ENCODE peak calls at places on chromosomes 7 and 10, in nine cellular contexts. One of them, this sample, is unnamed.

GRCh38 chr10:5546891-5547683 is 22.3 kb downstream of the CALML3 start:
- DNase-seq in Panc1: no peak
- DNase-seq in cardiac fibroblast: peak
- DNase-seq in uterus: no peak
- DNase-seq in transverse colon: peak
- DNase-seq in tibial nerve: peak
- DNase-seq in AG10803: no peak
- DNase-seq in ovary: no peak
- DNase-seq in GM12878: no peak
- DNase-seq in this sample: no peak

GRCh38 chr10:49429458-49429857 is 33.6 kb upstream of the DRGX start:
- DNase-seq in uterus: no peak
- DNase-seq in GM12878: no peak
- DNase-seq in ovary: no peak
- DNase-seq in transverse colon: no peak
- DNase-seq in cardiac fibroblast: no peak
- DNase-seq in Panc1: no peak
- DNase-seq in AG10803: no peak
- DNase-seq in tibial nerve: no peak
- DNase-seq in this sample: no peak

GRCh38 chr7:97499204-97499603 is 232.7 kb upstream of the TAC1 start:
- DNase-seq in AG10803: peak
- DNase-seq in GM12878: no peak
- DNase-seq in ovary: no peak
- DNase-seq in Panc1: peak
- DNase-seq in transverse colon: peak
- DNase-seq in tibial nerve: no peak
- DNase-seq in cardiac fibroblast: peak
- DNase-seq in uterus: no peak
- DNase-seq in this sample: no peak

GRCh38 chr7:55642266-55642665 is 70.0 kb upstream of the VOPP1 start:
- DNase-seq in ovary: no peak
- DNase-seq in AG10803: no peak
- DNase-seq in GM12878: no peak
- DNase-seq in tibial nerve: no peak
- DNase-seq in uterus: no peak
- DNase-seq in transverse colon: no peak
- DNase-seq in cardiac fibroblast: no peak
- DNase-seq in Panc1: no peak
- DNase-seq in this sample: no peak

GRCh38 chr7:68152205-68152604 is 1155.6 kb downstream of the TYW1 start:
- DNase-seq in AG10803: no peak
- DNase-seq in GM12878: no peak
- DNase-seq in Panc1: no peak
- DNase-seq in transverse colon: no peak
- DNase-seq in uterus: no peak
- DNase-seq in cardiac fibroblast: no peak
- DNase-seq in ovary: no peak
- DNase-seq in tibial nerve: no peak
- DNase-seq in this sample: no peak

GRCh38 chr7:20542594-20542993 is 72.9 kb upstream of the ABCB5 start:
- DNase-seq in GM12878: no peak
- DNase-seq in ovary: no peak
- DNase-seq in tibial nerve: no peak
- DNase-seq in cardiac fibroblast: peak
- DNase-seq in transverse colon: peak
- DNase-seq in Panc1: no peak
- DNase-seq in uterus: no peak
- DNase-seq in AG10803: peak
- DNase-seq in this sample: no peak

GRCh38 chr10:46297406-46298204 is 10.8 kb downstream of the ANTXRL start:
- DNase-seq in uterus: no peak
- DNase-seq in ovary: no peak
- DNase-seq in transverse colon: peak
- DNase-seq in cardiac fibroblast: no peak
- DNase-seq in AG10803: no peak
- DNase-seq in tibial nerve: no peak
- DNase-seq in GM12878: no peak
- DNase-seq in Panc1: no peak
- DNase-seq in this sample: no peak

GRCh38 chr7:136502162-136502561 is 366.3 kb upstream of the CHRM2 start:
- DNase-seq in Panc1: no peak
- DNase-seq in ovary: no peak
- DNase-seq in tibial nerve: no peak
- DNase-seq in transverse colon: no peak
- DNase-seq in GM12878: no peak
- DNase-seq in uterus: no peak
- DNase-seq in cardiac fibroblast: no peak
- DNase-seq in AG10803: no peak
- DNase-seq in this sample: no peak

GRCh38 chr7:26087321-26088091 is 64.5 kb upstream of the NFE2L3 start:
- DNase-seq in tibial nerve: no peak
- DNase-seq in uterus: no peak
- DNase-seq in transverse colon: no peak
- DNase-seq in Panc1: no peak
- DNase-seq in AG10803: peak
- DNase-seq in ovary: no peak
- DNase-seq in GM12878: no peak
- DNase-seq in cardiac fibroblast: no peak
- DNase-seq in this sample: no peak

GRCh38 chr10:104273899-104274575 is 5.1 kb downstream of the GSTO2 start:
- DNase-seq in GM12878: no peak
- DNase-seq in cardiac fibroblast: peak
- DNase-seq in ovary: no peak
- DNase-seq in AG10803: peak
- DNase-seq in Panc1: no peak
- DNase-seq in transverse colon: no peak
- DNase-seq in uterus: no peak
- DNase-seq in tibial nerve: no peak
- DNase-seq in this sample: no peak

GRCh38 chr7:50304158-50304910 is at the start of gene IKZF1:
- DNase-seq in Panc1: no peak
- DNase-seq in GM12878: no peak
- DNase-seq in AG10803: no peak
- DNase-seq in uterus: peak
- DNase-seq in transverse colon: peak
- DNase-seq in ovary: no peak
- DNase-seq in cardiac fibroblast: peak
- DNase-seq in tibial nerve: no peak
- DNase-seq in this sample: no peak

GRCh38 chr10:88918506-88918905 is 34.1 kb downstream of the ACTA2 start:
- DNase-seq in GM12878: no peak
- DNase-seq in ovary: no peak
- DNase-seq in cardiac fibroblast: no peak
- DNase-seq in Panc1: no peak
- DNase-seq in transverse colon: no peak
- DNase-seq in uterus: no peak
- DNase-seq in tibial nerve: no peak
- DNase-seq in AG10803: no peak
- DNase-seq in this sample: no peak

GRCh38 chr7:30661926-30662325 is 20.3 kb downstream of the CRHR2 start:
- DNase-seq in Panc1: no peak
- DNase-seq in AG10803: no peak
- DNase-seq in ovary: no peak
- DNase-seq in transverse colon: no peak
- DNase-seq in tibial nerve: no peak
- DNase-seq in uterus: no peak
- DNase-seq in cardiac fibroblast: no peak
- DNase-seq in GM12878: no peak
- DNase-seq in this sample: no peak

GRCh38 chr7:30664184-30664885 is 17.9 kb downstream of the CRHR2 start:
- DNase-seq in transverse colon: no peak
- DNase-seq in GM12878: no peak
- DNase-seq in cardiac fibroblast: no peak
- DNase-seq in tibial nerve: no peak
- DNase-seq in AG10803: no peak
- DNase-seq in ovary: no peak
- DNase-seq in Panc1: no peak
- DNase-seq in uterus: no peak
- DNase-seq in this sample: no peak

GRCh38 chr7:30665043-30665442 is 17.2 kb downstream of the CRHR2 start:
- DNase-seq in tibial nerve: no peak
- DNase-seq in cardiac fibroblast: no peak
- DNase-seq in ovary: no peak
- DNase-seq in Panc1: no peak
- DNase-seq in uterus: no peak
- DNase-seq in AG10803: no peak
- DNase-seq in transverse colon: no peak
- DNase-seq in GM12878: no peak
- DNase-seq in this sample: no peak

GRCh38 chr7:30662431-30662939 is 19.8 kb downstream of the CRHR2 start:
- DNase-seq in AG10803: no peak
- DNase-seq in GM12878: no peak
- DNase-seq in Panc1: no peak
- DNase-seq in ovary: no peak
- DNase-seq in cardiac fibroblast: no peak
- DNase-seq in transverse colon: no peak
- DNase-seq in uterus: no peak
- DNase-seq in tibial nerve: no peak
- DNase-seq in this sample: no peak

DNA sequence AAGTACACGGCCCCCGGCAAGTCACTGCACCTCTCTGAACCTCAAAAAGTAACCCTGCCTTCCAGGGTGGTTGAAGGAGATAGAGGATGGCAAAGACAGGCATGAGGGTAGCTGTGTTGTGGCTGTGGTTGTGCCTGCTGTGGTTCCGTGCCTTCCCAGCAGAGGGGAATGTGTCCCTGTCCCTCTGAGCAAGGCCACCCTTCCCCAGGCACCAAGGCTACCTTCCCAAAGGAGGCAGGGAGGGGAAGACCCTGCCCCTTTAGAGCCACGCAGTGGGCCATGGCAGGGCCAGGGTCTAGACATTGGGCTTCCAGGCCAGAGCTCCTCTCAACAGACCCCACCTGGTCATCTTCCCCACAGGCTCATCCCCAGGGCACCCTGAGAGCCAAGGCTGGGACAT is 18.8 kb downstream of the CRHR2 start:
- DNase-seq in Panc1: no peak
- DNase-seq in cardiac fibroblast: no peak
- DNase-seq in uterus: no peak
- DNase-seq in transverse colon: no peak
- DNase-seq in GM12878: no peak
- DNase-seq in ovary: no peak
- DNase-seq in AG10803: no peak
- DNase-seq in tibial nerve: no peak
- DNase-seq in this sample: no peak
- H3K4me3 ChIP-seq in Panc1: no peak
- H3K4me3 ChIP-seq in cardiac fibroblast: no peak
- H3K4me3 ChIP-seq in uterus: no peak
- H3K4me3 ChIP-seq in transverse colon: no peak
- H3K4me3 ChIP-seq in GM12878: no peak
- H3K4me3 ChIP-seq in ovary: no peak
- H3K4me3 ChIP-seq in AG10803: no peak
- H3K4me3 ChIP-seq in tibial nerve: no peak
- H3K4me3 ChIP-seq in this sample: no peak

GRCh38 chr10:35789996-35790395 is 147.9 kb upstream of the FZD8 start:
- DNase-seq in Panc1: no peak
- DNase-seq in AG10803: peak
- DNase-seq in uterus: no peak
- DNase-seq in ovary: no peak
- DNase-seq in GM12878: no peak
- DNase-seq in transverse colon: no peak
- DNase-seq in cardiac fibroblast: no peak
- DNase-seq in tibial nerve: no peak
- DNase-seq in this sample: no peak
- H3K4me3 ChIP-seq in Panc1: no peak
- H3K4me3 ChIP-seq in AG10803: no peak
- H3K4me3 ChIP-seq in uterus: no peak
- H3K4me3 ChIP-seq in ovary: no peak
- H3K4me3 ChIP-seq in GM12878: no peak
- H3K4me3 ChIP-seq in transverse colon: no peak
- H3K4me3 ChIP-seq in cardiac fibroblast: no peak
- H3K4me3 ChIP-seq in tibial nerve: no peak
- H3K4me3 ChIP-seq in this sample: no peak

GRCh38 chr10:125024496-125025234 is 82.7 kb downstream of the ZRANB1 start:
- DNase-seq in Panc1: no peak
- DNase-seq in ovary: no peak
- DNase-seq in uterus: no peak
- DNase-seq in AG10803: no peak
- DNase-seq in transverse colon: no peak
- DNase-seq in tibial nerve: no peak
- DNase-seq in cardiac fibroblast: no peak
- DNase-seq in GM12878: no peak
- DNase-seq in this sample: no peak
- H3K4me3 ChIP-seq in Panc1: no peak
- H3K4me3 ChIP-seq in ovary: no peak
- H3K4me3 ChIP-seq in uterus: no peak
- H3K4me3 ChIP-seq in AG10803: no peak
- H3K4me3 ChIP-seq in transverse colon: no peak
- H3K4me3 ChIP-seq in tibial nerve: no peak
- H3K4me3 ChIP-seq in cardiac fibroblast: no peak
- H3K4me3 ChIP-seq in GM12878: no peak
- H3K4me3 ChIP-seq in this sample: no peak

GRCh38 chr7:150739045-150739432 is 1.8 kb downstream of the GIMAP5 start:
- DNase-seq in tibial nerve: no peak
- DNase-seq in AG10803: no peak
- DNase-seq in cardiac fibroblast: no peak
- DNase-seq in GM12878: no peak
- DNase-seq in ovary: no peak
- DNase-seq in uterus: no peak
- DNase-seq in transverse colon: no peak
- DNase-seq in Panc1: no peak
- DNase-seq in this sample: no peak

GRCh38 chr7:150742286-150742968 is 5.2 kb downstream of the GIMAP5 start:
- DNase-seq in tibial nerve: no peak
- DNase-seq in AG10803: no peak
- DNase-seq in Panc1: no peak
- DNase-seq in GM12878: no peak
- DNase-seq in ovary: no peak
- DNase-seq in transverse colon: no peak
- DNase-seq in uterus: no peak
- DNase-seq in cardiac fibroblast: no peak
- DNase-seq in this sample: no peak

GRCh38 chr7:150737265-150738055 is at the start of gene GIMAP5:
- DNase-seq in Panc1: no peak
- DNase-seq in GM12878: no peak
- DNase-seq in ovary: no peak
- DNase-seq in AG10803: no peak
- DNase-seq in transverse colon: no peak
- DNase-seq in cardiac fibroblast: no peak
- DNase-seq in uterus: no peak
- DNase-seq in tibial nerve: no peak
- DNase-seq in this sample: no peak

GRCh38 chr7:150738092-150739044 is 1.1 kb downstream of the GIMAP5 start:
- DNase-seq in cardiac fibroblast: no peak
- DNase-seq in transverse colon: no peak
- DNase-seq in Panc1: no peak
- DNase-seq in GM12878: no peak
- DNase-seq in ovary: no peak
- DNase-seq in tibial nerve: no peak
- DNase-seq in AG10803: no peak
- DNase-seq in uterus: no peak
- DNase-seq in this sample: no peak

DNA sequence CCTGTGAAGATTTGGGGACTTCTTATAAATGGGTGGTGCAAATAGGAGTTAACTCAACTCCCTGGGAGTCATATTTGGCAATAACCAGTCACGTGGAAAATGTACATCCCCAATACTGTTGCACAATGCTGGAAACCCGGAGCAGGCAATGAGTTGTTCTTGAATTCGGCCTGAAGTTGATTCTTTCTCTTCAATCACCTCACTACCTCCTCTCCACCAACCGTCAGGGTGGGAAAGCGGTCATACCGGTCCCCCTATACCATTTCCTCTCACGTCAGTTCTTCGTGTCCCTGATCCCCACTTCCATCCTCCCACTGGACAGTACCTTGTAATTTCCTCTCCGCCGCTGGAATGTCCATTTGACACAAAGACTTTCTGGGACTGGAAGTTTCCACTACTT is 2.8 kb downstream of the GIMAP5 start:
- DNase-seq in Panc1: no peak
- DNase-seq in AG10803: no peak
- DNase-seq in uterus: no peak
- DNase-seq in GM12878: no peak
- DNase-seq in cardiac fibroblast: no peak
- DNase-seq in ovary: no peak
- DNase-seq in tibial nerve: no peak
- DNase-seq in transverse colon: no peak
- DNase-seq in this sample: no peak
- H3K4me3 ChIP-seq in Panc1: no peak
- H3K4me3 ChIP-seq in AG10803: no peak
- H3K4me3 ChIP-seq in uterus: peak
- H3K4me3 ChIP-seq in GM12878: peak
- H3K4me3 ChIP-seq in cardiac fibroblast: no peak
- H3K4me3 ChIP-seq in ovary: no peak
- H3K4me3 ChIP-seq in tibial nerve: no peak
- H3K4me3 ChIP-seq in transverse colon: no peak
- H3K4me3 ChIP-seq in this sample: peak

This sample was measured in esophagus squamous epithelium.